ENCODE peak calls at places on chromosome 1, in eight cellular contexts. One of them, this sample, is unnamed.

GRCh38 chr1:25566730-25567341 is 23.4 kb downstream of the LDLRAP1 start:
- DNase-seq in WTC11: peak
- DNase-seq in astrocyte of the spinal cord: peak
- DNase-seq in NB4: no peak
- DNase-seq in Karpas-422: peak
- DNase-seq in EH: peak
- DNase-seq in NCI-H1417 treated with DMSO at 0.1 percent for 48 hours: no peak
- DNase-seq in stimulated activated naive CD8-positive, alpha-beta T cell treated with anti-CD3 and anti-CD28 coated beads, Interleukin-15, amount 100 ng/mL, for 72 hours: peak
- DNase-seq in this sample: no peak

GRCh38 chr1:169367096-169367685 is 406 bp downstream of the NME7 start:
- DNase-seq in NCI-H1417 treated with DMSO at 0.1 percent for 48 hours: no peak
- DNase-seq in EH: no peak
- DNase-seq in WTC11: no peak
- DNase-seq in NB4: peak
- DNase-seq in Karpas-422: no peak
- DNase-seq in stimulated activated naive CD8-positive, alpha-beta T cell treated with anti-CD3 and anti-CD28 coated beads, Interleukin-15, amount 100 ng/mL, for 72 hours: no peak
- DNase-seq in astrocyte of the spinal cord: no peak
- DNase-seq in this sample: no peak

GRCh38 chr1:98342556-98342955 is 319.0 kb upstream of the SNX7 start:
- DNase-seq in NCI-H1417 treated with DMSO at 0.1 percent for 48 hours: no peak
- DNase-seq in WTC11: no peak
- DNase-seq in stimulated activated naive CD8-positive, alpha-beta T cell treated with anti-CD3 and anti-CD28 coated beads, Interleukin-15, amount 100 ng/mL, for 72 hours: no peak
- DNase-seq in NB4: no peak
- DNase-seq in EH: peak
- DNase-seq in astrocyte of the spinal cord: peak
- DNase-seq in Karpas-422: no peak
- DNase-seq in this sample: no peak

GRCh38 chr1:161934278-161934608 is 89.4 kb downstream of the OLFML2B start:
- DNase-seq in WTC11: no peak
- DNase-seq in NB4: peak
- DNase-seq in Karpas-422: no peak
- DNase-seq in NCI-H1417 treated with DMSO at 0.1 percent for 48 hours: no peak
- DNase-seq in stimulated activated naive CD8-positive, alpha-beta T cell treated with anti-CD3 and anti-CD28 coated beads, Interleukin-15, amount 100 ng/mL, for 72 hours: no peak
- DNase-seq in EH: peak
- DNase-seq in astrocyte of the spinal cord: no peak
- DNase-seq in this sample: no peak

GRCh38 chr1:159211331-159212136 is 6.9 kb downstream of the ACKR1 start:
- DNase-seq in WTC11: peak
- DNase-seq in astrocyte of the spinal cord: no peak
- DNase-seq in stimulated activated naive CD8-positive, alpha-beta T cell treated with anti-CD3 and anti-CD28 coated beads, Interleukin-15, amount 100 ng/mL, for 72 hours: peak
- DNase-seq in EH: peak
- DNase-seq in NCI-H1417 treated with DMSO at 0.1 percent for 48 hours: no peak
- DNase-seq in Karpas-422: peak
- DNase-seq in NB4: peak
- DNase-seq in this sample: peak

GRCh38 chr1:225230483-225230882 is 197.4 kb downstream of the LBR start:
- DNase-seq in astrocyte of the spinal cord: no peak
- DNase-seq in WTC11: no peak
- DNase-seq in Karpas-422: no peak
- DNase-seq in NCI-H1417 treated with DMSO at 0.1 percent for 48 hours: no peak
- DNase-seq in NB4: no peak
- DNase-seq in EH: no peak
- DNase-seq in stimulated activated naive CD8-positive, alpha-beta T cell treated with anti-CD3 and anti-CD28 coated beads, Interleukin-15, amount 100 ng/mL, for 72 hours: no peak
- DNase-seq in this sample: no peak

GRCh38 chr1:245677446-245678240 is 522.9 kb downstream of the KIF26B start:
- DNase-seq in NCI-H1417 treated with DMSO at 0.1 percent for 48 hours: no peak
- DNase-seq in EH: peak
- DNase-seq in stimulated activated naive CD8-positive, alpha-beta T cell treated with anti-CD3 and anti-CD28 coated beads, Interleukin-15, amount 100 ng/mL, for 72 hours: no peak
- DNase-seq in NB4: no peak
- DNase-seq in astrocyte of the spinal cord: no peak
- DNase-seq in WTC11: no peak
- DNase-seq in Karpas-422: no peak
- DNase-seq in this sample: no peak

GRCh38 chr1:43147625-43148319 is 24.3 kb downstream of the EBNA1BP2 start:
- DNase-seq in astrocyte of the spinal cord: peak
- DNase-seq in EH: peak
- DNase-seq in WTC11: peak
- DNase-seq in Karpas-422: no peak
- DNase-seq in stimulated activated naive CD8-positive, alpha-beta T cell treated with anti-CD3 and anti-CD28 coated beads, Interleukin-15, amount 100 ng/mL, for 72 hours: peak
- DNase-seq in NCI-H1417 treated with DMSO at 0.1 percent for 48 hours: peak
- DNase-seq in NB4: no peak
- DNase-seq in this sample: no peak

GRCh38 chr1:3061981-3062615 is 6.9 kb upstream of the PRDM16 start:
- DNase-seq in EH: no peak
- DNase-seq in NCI-H1417 treated with DMSO at 0.1 percent for 48 hours: no peak
- DNase-seq in WTC11: no peak
- DNase-seq in Karpas-422: no peak
- DNase-seq in astrocyte of the spinal cord: no peak
- DNase-seq in NB4: no peak
- DNase-seq in stimulated activated naive CD8-positive, alpha-beta T cell treated with anti-CD3 and anti-CD28 coated beads, Interleukin-15, amount 100 ng/mL, for 72 hours: no peak
- DNase-seq in this sample: no peak

GRCh38 chr1:113813218-113813617 is 942 bp upstream of the RSBN1 start:
- DNase-seq in EH: no peak
- DNase-seq in stimulated activated naive CD8-positive, alpha-beta T cell treated with anti-CD3 and anti-CD28 coated beads, Interleukin-15, amount 100 ng/mL, for 72 hours: no peak
- DNase-seq in Karpas-422: no peak
- DNase-seq in NB4: peak
- DNase-seq in astrocyte of the spinal cord: no peak
- DNase-seq in NCI-H1417 treated with DMSO at 0.1 percent for 48 hours: no peak
- DNase-seq in WTC11: no peak
- DNase-seq in this sample: no peak

GRCh38 chr1:5751171-5751556 is 241.1 kb downstream of the NPHP4 start:
- DNase-seq in WTC11: no peak
- DNase-seq in stimulated activated naive CD8-positive, alpha-beta T cell treated with anti-CD3 and anti-CD28 coated beads, Interleukin-15, amount 100 ng/mL, for 72 hours: no peak
- DNase-seq in Karpas-422: no peak
- DNase-seq in NB4: no peak
- DNase-seq in astrocyte of the spinal cord: no peak
- DNase-seq in EH: no peak
- DNase-seq in NCI-H1417 treated with DMSO at 0.1 percent for 48 hours: no peak
- DNase-seq in this sample: no peak

GRCh38 chr1:214943054-214943453 is 139.5 kb upstream of the KCNK2 start:
- DNase-seq in astrocyte of the spinal cord: no peak
- DNase-seq in EH: no peak
- DNase-seq in stimulated activated naive CD8-positive, alpha-beta T cell treated with anti-CD3 and anti-CD28 coated beads, Interleukin-15, amount 100 ng/mL, for 72 hours: no peak
- DNase-seq in NB4: no peak
- DNase-seq in Karpas-422: no peak
- DNase-seq in WTC11: no peak
- DNase-seq in NCI-H1417 treated with DMSO at 0.1 percent for 48 hours: no peak
- DNase-seq in this sample: no peak

GRCh38 chr1:1021010-1021845 is 1.3 kb downstream of the AGRN start:
- DNase-seq in astrocyte of the spinal cord: peak
- DNase-seq in Karpas-422: no peak
- DNase-seq in EH: peak
- DNase-seq in NCI-H1417 treated with DMSO at 0.1 percent for 48 hours: no peak
- DNase-seq in WTC11: no peak
- DNase-seq in NB4: no peak
- DNase-seq in stimulated activated naive CD8-positive, alpha-beta T cell treated with anti-CD3 and anti-CD28 coated beads, Interleukin-15, amount 100 ng/mL, for 72 hours: no peak
- DNase-seq in this sample: no peak

GRCh38 chr1:111551623-111552470 is 48.4 kb upstream of the ADORA3 start:
- DNase-seq in astrocyte of the spinal cord: no peak
- DNase-seq in Karpas-422: no peak
- DNase-seq in EH: no peak
- DNase-seq in stimulated activated naive CD8-positive, alpha-beta T cell treated with anti-CD3 and anti-CD28 coated beads, Interleukin-15, amount 100 ng/mL, for 72 hours: no peak
- DNase-seq in NCI-H1417 treated with DMSO at 0.1 percent for 48 hours: no peak
- DNase-seq in WTC11: no peak
- DNase-seq in NB4: no peak
- DNase-seq in this sample: no peak

GRCh38 chr1:149888999-149889289 is 10.4 kb upstream of the BOLA1 start:
- DNase-seq in stimulated activated naive CD8-positive, alpha-beta T cell treated with anti-CD3 and anti-CD28 coated beads, Interleukin-15, amount 100 ng/mL, for 72 hours: no peak
- DNase-seq in Karpas-422: no peak
- DNase-seq in EH: peak
- DNase-seq in astrocyte of the spinal cord: peak
- DNase-seq in NCI-H1417 treated with DMSO at 0.1 percent for 48 hours: no peak
- DNase-seq in NB4: no peak
- DNase-seq in WTC11: no peak
- DNase-seq in this sample: no peak

GRCh38 chr1:210746024-210746423 is 387.9 kb downstream of the KCNH1 start:
- DNase-seq in EH: no peak
- DNase-seq in NCI-H1417 treated with DMSO at 0.1 percent for 48 hours: no peak
- DNase-seq in stimulated activated naive CD8-positive, alpha-beta T cell treated with anti-CD3 and anti-CD28 coated beads, Interleukin-15, amount 100 ng/mL, for 72 hours: no peak
- DNase-seq in WTC11: no peak
- DNase-seq in astrocyte of the spinal cord: no peak
- DNase-seq in NB4: no peak
- DNase-seq in Karpas-422: no peak
- DNase-seq in this sample: no peak

GRCh38 chr1:231312389-231312788 is 25.3 kb downstream of the EXOC8 start:
- DNase-seq in NB4: no peak
- DNase-seq in EH: no peak
- DNase-seq in Karpas-422: no peak
- DNase-seq in stimulated activated naive CD8-positive, alpha-beta T cell treated with anti-CD3 and anti-CD28 coated beads, Interleukin-15, amount 100 ng/mL, for 72 hours: no peak
- DNase-seq in WTC11: no peak
- DNase-seq in NCI-H1417 treated with DMSO at 0.1 percent for 48 hours: no peak
- DNase-seq in astrocyte of the spinal cord: no peak
- DNase-seq in this sample: no peak

GRCh38 chr1:193486671-193487229 is 300.3 kb upstream of the B3GALT2 start:
- DNase-seq in NCI-H1417 treated with DMSO at 0.1 percent for 48 hours: no peak
- DNase-seq in WTC11: no peak
- DNase-seq in astrocyte of the spinal cord: peak
- DNase-seq in stimulated activated naive CD8-positive, alpha-beta T cell treated with anti-CD3 and anti-CD28 coated beads, Interleukin-15, amount 100 ng/mL, for 72 hours: no peak
- DNase-seq in Karpas-422: no peak
- DNase-seq in EH: peak
- DNase-seq in NB4: no peak
- DNase-seq in this sample: no peak

GRCh38 chr1:215226755-215227154 is 144.2 kb downstream of the KCNK2 start:
- DNase-seq in stimulated activated naive CD8-positive, alpha-beta T cell treated with anti-CD3 and anti-CD28 coated beads, Interleukin-15, amount 100 ng/mL, for 72 hours: no peak
- DNase-seq in NCI-H1417 treated with DMSO at 0.1 percent for 48 hours: no peak
- DNase-seq in astrocyte of the spinal cord: peak
- DNase-seq in NB4: no peak
- DNase-seq in Karpas-422: no peak
- DNase-seq in WTC11: no peak
- DNase-seq in EH: peak
- DNase-seq in this sample: no peak

GRCh38 chr1:95657248-95657647 is 423.2 kb downstream of the RWDD3 start:
- DNase-seq in Karpas-422: no peak
- DNase-seq in astrocyte of the spinal cord: no peak
- DNase-seq in stimulated activated naive CD8-positive, alpha-beta T cell treated with anti-CD3 and anti-CD28 coated beads, Interleukin-15, amount 100 ng/mL, for 72 hours: no peak
- DNase-seq in EH: no peak
- DNase-seq in NCI-H1417 treated with DMSO at 0.1 percent for 48 hours: no peak
- DNase-seq in NB4: no peak
- DNase-seq in WTC11: no peak
- DNase-seq in this sample: no peak

GRCh38 chr1:84192681-84193080 is 48.6 kb downstream of the PRKACB start:
- DNase-seq in NB4: no peak
- DNase-seq in astrocyte of the spinal cord: no peak
- DNase-seq in NCI-H1417 treated with DMSO at 0.1 percent for 48 hours: no peak
- DNase-seq in WTC11: no peak
- DNase-seq in stimulated activated naive CD8-positive, alpha-beta T cell treated with anti-CD3 and anti-CD28 coated beads, Interleukin-15, amount 100 ng/mL, for 72 hours: no peak
- DNase-seq in Karpas-422: no peak
- DNase-seq in EH: no peak
- DNase-seq in this sample: no peak

GRCh38 chr1:147580200-147580557 is 38.9 kb downstream of the BCL9 start:
- DNase-seq in astrocyte of the spinal cord: peak
- DNase-seq in NB4: peak
- DNase-seq in Karpas-422: no peak
- DNase-seq in WTC11: no peak
- DNase-seq in NCI-H1417 treated with DMSO at 0.1 percent for 48 hours: no peak
- DNase-seq in EH: peak
- DNase-seq in stimulated activated naive CD8-positive, alpha-beta T cell treated with anti-CD3 and anti-CD28 coated beads, Interleukin-15, amount 100 ng/mL, for 72 hours: no peak
- DNase-seq in this sample: no peak

GRCh38 chr1:172417552-172417951 is 2.9 kb upstream of the C1orf105 start:
- DNase-seq in EH: no peak
- DNase-seq in NB4: no peak
- DNase-seq in Karpas-422: no peak
- DNase-seq in stimulated activated naive CD8-positive, alpha-beta T cell treated with anti-CD3 and anti-CD28 coated beads, Interleukin-15, amount 100 ng/mL, for 72 hours: no peak
- DNase-seq in WTC11: no peak
- DNase-seq in NCI-H1417 treated with DMSO at 0.1 percent for 48 hours: no peak
- DNase-seq in astrocyte of the spinal cord: no peak
- DNase-seq in this sample: no peak